ENCODE peak calls at places on chromosomes 11 and 22, in seven cellular contexts. One of them, this sample, is unnamed.

GRCh38 chr11:87173185-87174039 is 135.7 kb downstream of the TMEM135 start:
- DNase-seq in IMR-90: peak
- DNase-seq in H1: no peak
- DNase-seq in mesendoderm: no peak
- DNase-seq in H9: no peak
- DNase-seq in trophoblast cell: no peak
- DNase-seq in mesenchymal stem cell: peak
- DNase-seq in this sample: no peak

GRCh38 chr22:30969532-30970355 is 679 bp downstream of the TUG1 start:
- DNase-seq in IMR-90: peak
- DNase-seq in H1: no peak
- DNase-seq in mesendoderm: peak
- DNase-seq in H9: peak
- DNase-seq in trophoblast cell: peak
- DNase-seq in mesenchymal stem cell: peak
- DNase-seq in this sample: no peak

GRCh38 chr11:117384045-117384444 is 56.4 kb downstream of the CEP164 start:
- DNase-seq in IMR-90: peak
- DNase-seq in H1: no peak
- DNase-seq in mesendoderm: no peak
- DNase-seq in H9: no peak
- DNase-seq in trophoblast cell: peak
- DNase-seq in mesenchymal stem cell: peak
- DNase-seq in this sample: no peak

GRCh38 chr22:19719055-19719482 is 4.3 kb upstream of the GP1BB start:
- DNase-seq in IMR-90: no peak
- DNase-seq in H1: no peak
- DNase-seq in mesendoderm: no peak
- DNase-seq in H9: no peak
- DNase-seq in trophoblast cell: no peak
- DNase-seq in mesenchymal stem cell: no peak
- DNase-seq in this sample: no peak

GRCh38 chr11:68032997-68033707 is 2.7 kb downstream of the NDUFS8 start:
- DNase-seq in IMR-90: no peak
- DNase-seq in H1: no peak
- DNase-seq in mesendoderm: no peak
- DNase-seq in H9: no peak
- DNase-seq in trophoblast cell: no peak
- DNase-seq in mesenchymal stem cell: no peak
- DNase-seq in this sample: no peak

GRCh38 chr22:19448739-19449421 is 1.4 kb upstream of the C22orf39 start:
- DNase-seq in IMR-90: no peak
- DNase-seq in H1: no peak
- DNase-seq in mesendoderm: peak
- DNase-seq in H9: no peak
- DNase-seq in trophoblast cell: no peak
- DNase-seq in mesenchymal stem cell: no peak
- DNase-seq in this sample: no peak

GRCh38 chr11:125382211-125382807 is 113.8 kb downstream of the FEZ1 start:
- DNase-seq in IMR-90: no peak
- DNase-seq in H1: no peak
- DNase-seq in mesendoderm: no peak
- DNase-seq in H9: no peak
- DNase-seq in trophoblast cell: no peak
- DNase-seq in mesenchymal stem cell: no peak
- DNase-seq in this sample: no peak

GRCh38 chr22:40635008-40635939 is 1.2 kb downstream of the MRTFA start:
- DNase-seq in IMR-90: peak
- DNase-seq in H1: no peak
- DNase-seq in mesendoderm: no peak
- DNase-seq in H9: no peak
- DNase-seq in trophoblast cell: no peak
- DNase-seq in mesenchymal stem cell: no peak
- DNase-seq in this sample: no peak

GRCh38 chr11:130001491-130002351 is 914 bp downstream of the PRDM10 start:
- DNase-seq in IMR-90: peak
- DNase-seq in H1: peak
- DNase-seq in mesendoderm: peak
- DNase-seq in H9: peak
- DNase-seq in trophoblast cell: peak
- DNase-seq in mesenchymal stem cell: peak
- DNase-seq in this sample: peak

GRCh38 chr11:2345050-2345449 is 32.1 kb upstream of the CD81 start:
- DNase-seq in IMR-90: no peak
- DNase-seq in H1: no peak
- DNase-seq in mesendoderm: no peak
- DNase-seq in H9: no peak
- DNase-seq in trophoblast cell: no peak
- DNase-seq in mesenchymal stem cell: no peak
- DNase-seq in this sample: no peak

GRCh38 chr11:61695917-61696316 is 15.7 kb downstream of the DAGLA start:
- DNase-seq in IMR-90: peak
- DNase-seq in H1: peak
- DNase-seq in mesendoderm: peak
- DNase-seq in H9: no peak
- DNase-seq in trophoblast cell: peak
- DNase-seq in mesenchymal stem cell: peak
- DNase-seq in this sample: no peak

GRCh38 chr22:44260216-44261035 is 52.3 kb downstream of the SHISAL1 start:
- DNase-seq in IMR-90: no peak
- DNase-seq in H1: peak
- DNase-seq in mesendoderm: no peak
- DNase-seq in H9: peak
- DNase-seq in trophoblast cell: no peak
- DNase-seq in mesenchymal stem cell: no peak
- DNase-seq in this sample: no peak

GRCh38 chr11:19498986-19499669 is 213.5 kb upstream of the NAV2 start:
- DNase-seq in IMR-90: peak
- DNase-seq in H1: no peak
- DNase-seq in mesendoderm: peak
- DNase-seq in H9: no peak
- DNase-seq in trophoblast cell: peak
- DNase-seq in mesenchymal stem cell: peak
- DNase-seq in this sample: no peak

GRCh38 chr11:123386746-123387510 is 43.1 kb upstream of the GRAMD1B start:
- DNase-seq in IMR-90: peak
- DNase-seq in H1: no peak
- DNase-seq in mesendoderm: peak
- DNase-seq in H9: no peak
- DNase-seq in trophoblast cell: peak
- DNase-seq in mesenchymal stem cell: peak
- DNase-seq in this sample: no peak

GRCh38 chr11:57514538-57515331 is 767 bp downstream of the SLC43A1 start:
- DNase-seq in IMR-90: peak
- DNase-seq in H1: peak
- DNase-seq in mesendoderm: peak
- DNase-seq in H9: peak
- DNase-seq in trophoblast cell: no peak
- DNase-seq in mesenchymal stem cell: peak
- DNase-seq in this sample: no peak

GRCh38 chr22:38219644-38220043 is 17.9 kb downstream of the MAFF start:
- DNase-seq in IMR-90: no peak
- DNase-seq in H1: peak
- DNase-seq in mesendoderm: no peak
- DNase-seq in H9: no peak
- DNase-seq in trophoblast cell: no peak
- DNase-seq in mesenchymal stem cell: no peak
- DNase-seq in this sample: no peak

GRCh38 chr22:38221407-38221806 is 19.6 kb downstream of the MAFF start:
- DNase-seq in IMR-90: no peak
- DNase-seq in H1: no peak
- DNase-seq in mesendoderm: no peak
- DNase-seq in H9: no peak
- DNase-seq in trophoblast cell: no peak
- DNase-seq in mesenchymal stem cell: no peak
- DNase-seq in this sample: no peak

GRCh38 chr22:38220653-38221386 is 19.0 kb downstream of the MAFF start:
- DNase-seq in IMR-90: no peak
- DNase-seq in H1: no peak
- DNase-seq in mesendoderm: no peak
- DNase-seq in H9: no peak
- DNase-seq in trophoblast cell: no peak
- DNase-seq in mesenchymal stem cell: no peak
- DNase-seq in this sample: no peak

GRCh38 chr22:38218661-38219331 is 17.0 kb downstream of the MAFF start:
- DNase-seq in IMR-90: peak
- DNase-seq in H1: peak
- DNase-seq in mesendoderm: peak
- DNase-seq in H9: peak
- DNase-seq in trophoblast cell: peak
- DNase-seq in mesenchymal stem cell: peak
- DNase-seq in this sample: no peak

DNA sequence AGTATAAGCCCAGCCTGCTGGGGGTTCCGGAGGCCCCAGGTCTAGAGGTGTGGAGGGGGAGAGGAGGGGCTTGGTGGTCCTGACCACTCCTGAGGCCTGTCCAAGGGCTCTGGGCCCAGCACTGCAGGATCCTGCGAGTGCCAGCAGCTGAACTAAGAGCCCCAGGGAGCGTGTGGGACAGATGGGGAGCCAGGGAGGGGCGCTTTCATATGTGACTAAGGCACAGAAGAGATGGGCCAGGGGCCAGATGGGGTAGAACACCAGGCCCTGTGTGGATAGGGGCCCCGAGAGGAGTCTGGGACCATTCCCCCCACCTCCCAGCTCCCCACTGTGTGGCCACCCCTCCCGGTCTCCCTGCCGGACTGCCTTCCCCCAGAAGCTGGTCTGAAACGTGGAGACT is 18.4 kb downstream of the MAFF start:
- DNase-seq in IMR-90: no peak
- DNase-seq in H1: no peak
- DNase-seq in mesendoderm: no peak
- DNase-seq in H9: no peak
- DNase-seq in trophoblast cell: no peak
- DNase-seq in mesenchymal stem cell: no peak
- DNase-seq in this sample: no peak
- H2BK5ac ChIP-seq in IMR-90: peak
- H2BK5ac ChIP-seq in H1: peak
- H2BK5ac ChIP-seq in mesendoderm: no peak
- H2BK5ac ChIP-seq in H9: no peak
- H2BK5ac ChIP-seq in trophoblast cell: no peak
- H2BK5ac ChIP-seq in mesenchymal stem cell: no peak
- H2BK5ac ChIP-seq in this sample: no peak

GRCh38 chr11:120471131-120471530 is 40.4 kb upstream of the GRIK4 start:
- DNase-seq in IMR-90: peak
- DNase-seq in H1: no peak
- DNase-seq in mesendoderm: no peak
- DNase-seq in H9: no peak
- DNase-seq in trophoblast cell: no peak
- DNase-seq in mesenchymal stem cell: peak
- DNase-seq in this sample: no peak
- H2BK5ac ChIP-seq in IMR-90: peak
- H2BK5ac ChIP-seq in H1: no peak
- H2BK5ac ChIP-seq in mesendoderm: no peak
- H2BK5ac ChIP-seq in H9: no peak
- H2BK5ac ChIP-seq in trophoblast cell: no peak
- H2BK5ac ChIP-seq in mesenchymal stem cell: no peak
- H2BK5ac ChIP-seq in this sample: no peak

GRCh38 chr11:46554205-46555162 is 39.3 kb downstream of the AMBRA1 start:
- DNase-seq in IMR-90: peak
- DNase-seq in H1: no peak
- DNase-seq in mesendoderm: peak
- DNase-seq in H9: no peak
- DNase-seq in trophoblast cell: no peak
- DNase-seq in mesenchymal stem cell: peak
- DNase-seq in this sample: no peak

GRCh38 chr11:46551261-46551660 is 42.6 kb downstream of the AMBRA1 start:
- DNase-seq in IMR-90: no peak
- DNase-seq in H1: no peak
- DNase-seq in mesendoderm: no peak
- DNase-seq in H9: no peak
- DNase-seq in trophoblast cell: no peak
- DNase-seq in mesenchymal stem cell: no peak
- DNase-seq in this sample: no peak

GRCh38 chr11:46557684-46558151 is 36.1 kb downstream of the AMBRA1 start:
- DNase-seq in IMR-90: peak
- DNase-seq in H1: no peak
- DNase-seq in mesendoderm: no peak
- DNase-seq in H9: no peak
- DNase-seq in trophoblast cell: no peak
- DNase-seq in mesenchymal stem cell: peak
- DNase-seq in this sample: no peak

GRCh38 chr11:46553746-46554204 is 40.0 kb downstream of the AMBRA1 start:
- DNase-seq in IMR-90: no peak
- DNase-seq in H1: no peak
- DNase-seq in mesendoderm: peak
- DNase-seq in H9: no peak
- DNase-seq in trophoblast cell: no peak
- DNase-seq in mesenchymal stem cell: no peak
- DNase-seq in this sample: no peak

DNA sequence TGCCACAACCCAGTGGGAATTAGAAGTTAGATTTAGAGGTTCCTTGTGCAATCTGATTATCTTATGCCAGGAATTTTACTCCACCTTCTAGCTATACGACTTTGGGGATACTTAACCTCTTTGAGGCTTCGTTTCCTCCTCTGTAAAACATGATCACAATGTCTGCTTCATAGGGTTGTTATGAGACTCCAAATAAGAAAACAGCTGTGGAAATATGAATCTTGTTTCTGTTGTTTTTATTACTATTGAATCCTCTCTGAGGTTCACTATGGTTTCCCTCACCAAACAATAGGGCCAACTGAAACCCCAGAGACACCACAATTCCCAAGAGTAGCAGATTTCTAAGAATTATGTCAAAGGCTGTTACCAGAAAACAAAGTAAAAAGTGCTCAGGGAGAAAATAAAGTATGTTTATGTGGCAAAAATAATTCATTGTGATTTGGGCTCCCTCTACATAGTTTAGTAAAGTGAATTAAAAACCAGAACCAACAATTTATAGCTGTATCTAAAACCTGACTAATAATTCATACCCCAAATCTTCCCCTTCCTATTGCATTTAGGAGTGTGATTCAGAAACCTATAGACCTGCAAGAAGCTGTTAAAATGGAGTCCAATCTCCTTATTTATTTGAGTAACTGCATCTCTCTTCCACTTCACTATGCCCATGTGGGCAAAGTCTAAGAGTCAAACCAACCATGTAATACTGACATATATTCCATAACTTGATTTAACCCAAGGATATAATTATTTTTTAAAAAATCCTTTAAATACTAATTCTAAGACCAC is 38.4 kb downstream of the AMBRA1 start:
- DNase-seq in IMR-90: no peak
- DNase-seq in H1: no peak
- DNase-seq in mesendoderm: no peak
- DNase-seq in H9: no peak
- DNase-seq in trophoblast cell: no peak
- DNase-seq in mesenchymal stem cell: no peak
- DNase-seq in this sample: no peak
- H2BK5ac ChIP-seq in IMR-90: no peak
- H2BK5ac ChIP-seq in H1: no peak
- H2BK5ac ChIP-seq in mesendoderm: no peak
- H2BK5ac ChIP-seq in H9: no peak
- H2BK5ac ChIP-seq in trophoblast cell: no peak
- H2BK5ac ChIP-seq in mesenchymal stem cell: no peak
- H2BK5ac ChIP-seq in this sample: no peak

DNA sequence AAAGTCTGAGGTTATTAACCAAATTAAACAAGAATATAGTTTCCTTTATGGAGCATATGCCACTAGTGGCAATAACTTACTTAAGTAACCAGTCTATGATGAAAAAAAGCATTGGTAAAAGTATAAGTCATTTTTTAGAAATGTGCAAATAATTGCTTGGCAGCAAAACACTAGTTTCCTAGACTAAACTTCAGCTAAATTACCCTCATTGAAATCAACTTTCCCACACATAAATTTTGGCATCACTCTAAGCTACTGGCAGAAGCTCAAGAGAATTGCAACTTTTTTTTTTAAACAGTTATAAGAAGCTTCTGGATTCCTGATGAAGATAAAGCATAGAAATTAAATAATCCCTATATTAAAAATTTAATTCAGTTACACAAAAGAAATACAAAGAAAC is 12.5 kb downstream of the CCDC34 start:
- DNase-seq in IMR-90: no peak
- DNase-seq in H1: no peak
- DNase-seq in mesendoderm: no peak
- DNase-seq in H9: no peak
- DNase-seq in trophoblast cell: no peak
- DNase-seq in mesenchymal stem cell: no peak
- DNase-seq in this sample: no peak
- H2BK5ac ChIP-seq in IMR-90: no peak
- H2BK5ac ChIP-seq in H1: no peak
- H2BK5ac ChIP-seq in mesendoderm: no peak
- H2BK5ac ChIP-seq in H9: no peak
- H2BK5ac ChIP-seq in trophoblast cell: no peak
- H2BK5ac ChIP-seq in mesenchymal stem cell: no peak
- H2BK5ac ChIP-seq in this sample: no peak